ENCODE peak calls at places on chromosomes 11 and 22, in seven cellular contexts. F is A549, V is GM12878, U is upper lobe of left lung, Z is IMR-90, O is HepG2, E is HCT116. N is an unnamed sample.
A peak's percentile ranks its signal among the peaks of the same experiment; 100 is the strongest.

GRCh38 chr11:14622241-14622954 is 21.2 kb upstream of the PDE3B start:
- ATAC-seq in F (no peak), V (no peak), U (no peak), Z (no peak), O (peak; percentile 11), E (no peak), N (no peak)

GRCh38 chr11:45982656-45983470 is 60.4 kb downstream of the LARGE2 start:
- ATAC-seq in F (no peak), V (no peak), U (peak; percentile 53), Z (peak; percentile 80), O (no peak), E (peak; percentile 90), N (peak; percentile 25)

GRCh38 chr11:59503276-59503675 is at the start of gene OR4D11:
- ATAC-seq in F (no peak), V (no peak), U (no peak), Z (no peak), O (no peak), E (no peak), N (no peak)

GRCh38 chr11:13680501-13681264 is 12.2 kb downstream of the FAR1 start:
- ATAC-seq in F (no peak), V (peak; percentile 94), U (peak; percentile 76), Z (no peak), O (no peak), E (no peak), N (no peak)

GRCh38 chr11:32173435-32173834 is 82.6 kb downstream of the RCN1 start:
- ATAC-seq in F (peak; percentile 75), V (peak; percentile 75), U (peak; percentile 75), Z (peak; percentile 93), O (peak; percentile 94), E (peak; percentile 90), N (peak; percentile 56)

GRCh38 chr11:56533054-56533740 is 9.9 kb downstream of the OR5M11 start:
- ATAC-seq in F (no peak), V (no peak), U (no peak), Z (no peak), O (no peak), E (no peak), N (no peak)

GRCh38 chr22:47623056-47623739 is 860.7 kb downstream of the TBC1D22A start:
- ATAC-seq in F (no peak), V (no peak), U (no peak), Z (no peak), O (no peak), E (no peak), N (no peak)

GRCh38 chr22:32106930-32107329 is 52.2 kb downstream of the C22orf42 start:
- ATAC-seq in F (no peak), V (no peak), U (no peak), Z (no peak), O (no peak), E (no peak), N (no peak)

GRCh38 chr11:71452354-71453020 is 516 bp upstream of the NADSYN1 start:
- ATAC-seq in F (peak; percentile 5), V (peak; percentile 5), U (no peak), Z (peak; percentile 1), O (peak; percentile 2), E (no peak), N (no peak)

GRCh38 chr11:71453911-71454304 is 905 bp downstream of the NADSYN1 start:
- ATAC-seq in F (no peak), V (no peak), U (no peak), Z (no peak), O (no peak), E (no peak), N (no peak)

GRCh38 chr11:71454470-71455113 is 1.6 kb downstream of the NADSYN1 start:
- ATAC-seq in F (no peak), V (no peak), U (no peak), Z (no peak), O (no peak), E (no peak), N (no peak)

GRCh38 chr11:71451596-71452353 is 1.2 kb upstream of the NADSYN1 start:
- ATAC-seq in F (no peak), V (no peak), U (no peak), Z (no peak), O (no peak), E (no peak), N (no peak)

DNA sequence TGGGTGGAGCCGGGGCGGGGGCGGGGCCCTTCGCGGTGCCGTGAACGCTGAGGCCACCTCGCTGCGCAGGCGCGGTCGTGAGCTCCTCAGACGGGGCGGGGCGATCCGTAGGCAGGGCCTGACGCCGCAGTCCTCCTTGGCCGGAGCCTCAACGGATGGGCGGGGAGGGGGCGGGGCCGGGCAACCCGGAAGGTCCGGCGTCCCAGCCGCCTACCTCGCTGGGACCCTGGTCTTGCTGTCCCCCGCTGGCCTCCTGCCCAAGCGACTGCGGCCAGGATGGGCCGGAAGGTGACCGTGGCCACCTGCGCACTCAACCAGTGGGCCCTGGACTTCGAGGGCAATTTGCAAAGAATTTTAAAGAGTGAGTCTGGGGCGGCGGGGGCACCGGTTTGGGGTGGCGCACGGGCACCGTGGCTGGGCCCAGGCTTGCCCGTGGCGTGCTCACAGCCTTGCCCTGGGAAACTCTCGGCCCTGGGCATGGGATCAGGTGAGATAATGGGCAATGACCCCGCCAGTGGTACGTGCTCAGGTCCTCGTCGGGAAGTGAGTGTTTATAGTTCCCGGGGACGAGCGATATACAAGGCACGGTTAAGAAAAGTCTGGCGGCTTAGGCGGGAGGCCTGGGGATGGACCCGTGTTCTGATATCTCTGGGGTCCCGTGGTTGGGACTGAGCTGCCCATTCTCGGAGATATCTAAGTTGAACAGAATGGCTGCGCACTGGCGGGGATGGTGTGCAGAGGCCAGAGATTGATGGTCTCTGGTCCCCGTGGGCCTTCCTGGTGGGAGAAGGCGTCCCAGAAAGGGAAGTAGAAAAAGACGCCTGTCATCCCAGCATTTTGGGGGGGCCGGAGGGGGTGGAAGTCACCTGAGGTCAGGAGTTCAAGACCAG is at the start of gene NADSYN1:
- ATAC-seq in F (peak; percentile 81), V (peak; percentile 79), U (peak; percentile 96), Z (peak; percentile 88), O (peak; percentile 75), E (peak; percentile 80), N (peak; percentile 93)
- TF ChIP-seq POLR2A in F (peak; percentile 82), V (peak; percentile 92), U (no peak), Z (peak; percentile 72), O (no peak), E (no peak), N (peak; percentile 76)

GRCh38 chr11:2445948-2446551 is 1.2 kb downstream of the KCNQ1 start:
- ATAC-seq in F (no peak), V (no peak), U (peak; percentile 11), Z (no peak), O (no peak), E (no peak), N (no peak)

GRCh38 chr11:2446590-2447252 is 1.9 kb downstream of the KCNQ1 start:
- ATAC-seq in F (no peak), V (no peak), U (peak; percentile 25), Z (no peak), O (no peak), E (no peak), N (no peak)

GRCh38 chr11:2444301-2445106 is at the start of the genes KCNQ1 and TRPM5:
- ATAC-seq in F (peak; percentile 45), V (peak; percentile 37), U (peak; percentile 84), Z (peak; percentile 78), O (peak; percentile 18), E (peak; percentile 93), N (peak; percentile 50)

GRCh38 chr11:2443881-2444300 is 423 bp downstream of the TRPM5 start:
- ATAC-seq in F (no peak), V (no peak), U (no peak), Z (no peak), O (no peak), E (peak; percentile 9), N (no peak)

GRCh38 chr11:2445107-2445947 is 519 bp downstream of the KCNQ1 start:
- ATAC-seq in F (no peak), V (no peak), U (no peak), Z (peak; percentile 29), O (no peak), E (peak; percentile 24), N (peak; percentile 8)
- H3K4me3 ChIP-seq in F (peak overlapping the region; percentile 72), V (no peak overlapping the region), U (peak overlapping the region; percentile 58), Z (no peak overlapping the region), O (no peak overlapping the region), E (peak overlapping the region; percentile 57), N (no peak overlapping the region)

GRCh38 chr22:35116817-35117216 is 50.9 kb downstream of the ISX start:
- ATAC-seq in F (no peak), V (peak; percentile 37), U (no peak), Z (no peak), O (no peak), E (peak; percentile 67), N (no peak)

GRCh38 chr22:35113341-35113740 is 47.4 kb downstream of the ISX start:
- ATAC-seq in F (no peak), V (no peak), U (no peak), Z (no peak), O (no peak), E (no peak), N (no peak)

GRCh38 chr22:35115515-35115914 is 49.6 kb downstream of the ISX start:
- ATAC-seq in F (no peak), V (no peak), U (no peak), Z (no peak), O (no peak), E (no peak), N (no peak)

GRCh38 chr22:35114296-35114980 is 48.5 kb downstream of the ISX start:
- ATAC-seq in F (no peak), V (no peak), U (no peak), Z (no peak), O (no peak), E (no peak), N (peak; percentile 38)

GRCh38 chr22:35116269-35116668 is 50.3 kb downstream of the ISX start:
- ATAC-seq in F (no peak), V (no peak), U (no peak), Z (no peak), O (no peak), E (no peak), N (no peak)
- H3K4me1 ChIP-seq in F (no peaks in the 10 kb centered on the region), V (peaks cover 9% of the 10 kb centered on the region), U (no peaks in the 10 kb centered on the region), Z (no peaks in the 10 kb centered on the region), O (peaks cover 16% of the 10 kb centered on the region), E (no peaks in the 10 kb centered on the region), N (no peaks in the 10 kb centered on the region)

GRCh38 chr11:119117004-119117706 is 4.2 kb upstream of the HINFP start:
- ATAC-seq in F (no peak), V (no peak), U (no peak), Z (no peak), O (no peak), E (no peak), N (no peak)

GRCh38 chr11:119120639-119121007 is 757 bp upstream of the HINFP start:
- ATAC-seq in F (no peak), V (no peak), U (no peak), Z (peak; percentile 12), O (peak; percentile 11), E (no peak), N (no peak)

GRCh38 chr11:119121811-119122124 is 388 bp downstream of the HINFP start:
- ATAC-seq in F (no peak), V (peak; percentile 26), U (peak; percentile 76), Z (no peak), O (no peak), E (no peak), N (no peak)

GRCh38 chr11:119118227-119118626 is 3.2 kb upstream of the HINFP start:
- ATAC-seq in F (no peak), V (no peak), U (no peak), Z (no peak), O (no peak), E (no peak), N (no peak)

DNA sequence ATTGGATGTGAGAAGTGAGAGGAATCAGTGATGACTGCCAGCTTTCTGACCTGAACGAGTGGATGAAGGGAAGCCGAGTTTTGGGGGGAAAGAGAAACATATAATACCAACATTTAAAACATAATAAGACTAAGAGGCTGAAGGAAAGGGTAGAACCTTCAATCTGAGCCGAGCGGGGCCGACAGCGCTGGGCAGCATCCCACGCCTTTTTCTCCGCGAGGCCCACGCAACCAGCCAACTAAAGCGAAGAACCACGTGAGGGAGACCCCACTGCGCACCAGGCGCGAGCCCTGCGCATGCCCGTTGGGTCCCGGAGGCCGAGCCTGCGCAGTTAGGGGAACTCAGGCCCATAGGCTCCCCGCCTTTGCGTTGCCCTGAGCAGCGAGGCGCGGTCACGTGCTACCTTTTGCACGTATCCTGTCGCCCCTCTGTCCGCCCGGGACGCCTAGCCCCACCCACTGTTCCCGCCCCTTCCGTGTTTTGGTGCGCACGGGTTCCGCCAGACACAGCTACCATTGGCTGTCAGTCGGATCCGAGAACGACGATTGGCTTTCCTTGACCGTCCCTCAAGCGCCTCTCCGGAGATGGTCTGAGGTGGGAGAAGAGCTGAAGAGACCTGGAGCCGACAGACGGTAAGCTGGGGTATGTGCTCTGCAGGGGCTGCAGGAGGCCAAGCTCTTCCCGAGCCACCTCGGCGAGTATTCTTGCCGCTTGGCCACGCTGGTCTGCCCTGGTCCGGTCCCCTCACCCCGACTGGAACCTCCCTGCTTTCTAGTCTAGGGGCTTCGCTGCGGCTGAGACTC is at the start of gene HINFP:
- ATAC-seq in F (peak; percentile 99), V (peak; percentile 99), U (peak; percentile 100), Z (peak; percentile 99), O (peak; percentile 98), E (peak; percentile 97), N (peak; percentile 99)
- TF ChIP-seq POLR2A in F (peak; percentile 83), V (peak; percentile 83), U (no peak), Z (no peak), O (peak; percentile 84), E (peak; percentile 84), N (peak; percentile 79)